ENCODE peak calls at places on chromosomes 11 and 22, in four cellular contexts. X is stimulated activated CD4-positive, alpha-beta T cell treated with anti-CD3 and anti-CD28 coated beads, TNF-alpha, amount 100 ng/mL, for 48 hours; N is AG04450; W is NCI-H1436. A is an unnamed sample.

GRCh38 chr22:46878549-46878948 is 116.1 kb downstream of the TBC1D22A start:
- DNase-seq in X (no peak), N (no peak), W (no peak), A (peak; percentile 29)

GRCh38 chr11:46247664-46248063 is 29.8 kb upstream of the CREB3L1 start:
- DNase-seq in X (no peak), N (no peak), W (peak; percentile 47), A (no peak)

GRCh38 chr11:12166299-12167092 is 56.1 kb downstream of the MICAL2 start:
- DNase-seq in X (no peak), N (no peak), W (no peak), A (no peak)

GRCh38 chr11:95764267-95764898 is 25.2 kb downstream of the FAM76B start:
- DNase-seq in X (no peak), N (peak; percentile 38), W (peak; percentile 55), A (peak; percentile 18)

GRCh38 chr11:2813968-2814367 is 71.6 kb downstream of the CDKN1C start:
- DNase-seq in X (no peak), N (no peak), W (no peak), A (no peak)

GRCh38 chr11:70389191-70389590 is 9.1 kb upstream of the CTTN start:
- DNase-seq in X (no peak), N (no peak), W (no peak), A (no peak)

GRCh38 chr22:43867839-43868652 is 5.7 kb upstream of the SULT4A1 start:
- DNase-seq in X (no peak), N (peak; percentile 32), W (no peak), A (peak; percentile 31)

GRCh38 chr11:62324738-62325556 is 12.3 kb upstream of the ASRGL1 start:
- DNase-seq in X (peak; percentile 62), N (no peak), W (no peak), A (no peak)

GRCh38 chr11:65417702-65418430 is 4.7 kb upstream of the NEAT1 start:
- DNase-seq in X (no peak), N (no peak), W (no peak), A (peak; percentile 81)

GRCh38 chr22:28316014-28316413 is 363.6 kb downstream of the TTC28 start:
- DNase-seq in X (no peak), N (no peak), W (no peak), A (no peak)

GRCh38 chr11:24163146-24163545 is 333.7 kb upstream of the LUZP2 start:
- DNase-seq in X (no peak), N (no peak), W (no peak), A (no peak)

GRCh38 chr11:76208829-76209670 is 2.7 kb upstream of the WNT11 start:
- DNase-seq in X (peak; percentile 44), N (no peak), W (peak; percentile 46), A (peak; percentile 85)

GRCh38 chr11:63670738-63671321 is 346 bp downstream of the ATL3 start:
- DNase-seq in X (no peak), N (no peak), W (peak; percentile 17), A (no peak)

GRCh38 chr11:116312560-116313340 is 460.0 kb downstream of the BUD13 start:
- DNase-seq in X (no peak), N (no peak), W (peak; percentile 48), A (no peak)

GRCh38 chr11:94539420-94539819 is 4.3 kb upstream of the FUT4 start:
- DNase-seq in X (no peak), N (no peak), W (no peak), A (no peak)